ENCODE peak calls at places on chromosomes 5 and 9, in ten cellular contexts. N is NCI-H1930; J is AG10803; K is HEK293T; W is adrenal gland; T is stimulated activated CD8-positive, alpha-beta memory T cell treated with anti-CD3 and anti-CD28 coated beads, Interleukin-4, amount 100 ng/mL, for 48 hours; G is CD8-positive, alpha-beta memory T cell; O is effector memory CD4-positive, alpha-beta T cell; I is NCI-H146; E is uterus. R is an unnamed sample.

GRCh38 chr9:70036641-70037040 is 7.0 kb upstream of the MAMDC2 start:
- DNase-seq in N (no peak), J (no peak), K (no peak), W (peak), T (no peak), G (no peak), O (no peak), I (no peak), E (no peak), R (no peak)

GRCh38 chr5:170266570-170267379 is 30.8 kb downstream of the LCP2 start:
- DNase-seq in N (no peak), J (no peak), K (no peak), W (no peak), T (no peak), G (peak), O (peak), I (no peak), E (no peak), R (no peak)

GRCh38 chr5:124418390-124418789 is 328.0 kb downstream of the ZNF608 start:
- DNase-seq in N (no peak), J (no peak), K (no peak), W (no peak), T (no peak), G (no peak), O (no peak), I (no peak), E (no peak), R (no peak)

GRCh38 chr5:57455511-57455910 is 27.1 kb downstream of the ACTBL2 start:
- DNase-seq in N (no peak), J (no peak), K (no peak), W (no peak), T (no peak), G (no peak), O (no peak), I (no peak), E (no peak), R (no peak)

GRCh38 chr5:144183254-144183889 is 12.7 kb downstream of the KCTD16 start:
- DNase-seq in N (no peak), J (peak), K (peak), W (no peak), T (no peak), G (peak), O (no peak), I (peak), E (no peak), R (peak)

GRCh38 chr5:169576181-169576598 is 7.4 kb upstream of the SPDL1 start:
- DNase-seq in N (no peak), J (peak), K (no peak), W (no peak), T (no peak), G (no peak), O (no peak), I (no peak), E (peak), R (no peak)

GRCh38 chr5:58893551-58893950 is 310.7 kb downstream of the RAB3C start:
- DNase-seq in N (no peak), J (no peak), K (no peak), W (no peak), T (no peak), G (no peak), O (no peak), I (no peak), E (no peak), R (no peak)

GRCh38 chr5:116876240-116876840 is 301.7 kb upstream of the SEMA6A start:
- DNase-seq in N (no peak), J (no peak), K (no peak), W (no peak), T (no peak), G (no peak), O (no peak), I (no peak), E (no peak), R (no peak)

GRCh38 chr5:118863345-118863744 is 125.0 kb downstream of the DTWD2 start:
- DNase-seq in N (no peak), J (no peak), K (no peak), W (no peak), T (no peak), G (no peak), O (no peak), I (no peak), E (no peak), R (no peak)

GRCh38 chr5:57450991-57451876 is 31.4 kb downstream of the ACTBL2 start:
- DNase-seq in N (no peak), J (peak), K (no peak), W (no peak), T (no peak), G (no peak), O (no peak), I (no peak), E (no peak), R (no peak)

GRCh38 chr5:151094054-151094858 is 13.4 kb upstream of the TNIP1 start:
- DNase-seq in N (no peak), J (no peak), K (no peak), W (no peak), T (peak), G (no peak), O (peak), I (no peak), E (no peak), R (peak)

GRCh38 chr9:121372563-121373400 is 2.7 kb upstream of the STOM start:
- DNase-seq in N (no peak), J (no peak), K (no peak), W (no peak), T (no peak), G (no peak), O (no peak), I (no peak), E (peak), R (no peak)

GRCh38 chr5:89703799-89704198 is 705.8 kb downstream of the CETN3 start:
- DNase-seq in N (no peak), J (peak), K (no peak), W (no peak), T (no peak), G (no peak), O (no peak), I (no peak), E (no peak), R (no peak)

GRCh38 chr9:114185570-114185969 is 30.2 kb downstream of the COL27A1 start:
- DNase-seq in N (no peak), J (no peak), K (no peak), W (no peak), T (no peak), G (no peak), O (no peak), I (peak), E (no peak), R (no peak)

GRCh38 chr5:115414406-115415142 is 118.1 kb upstream of the CCDC112 start:
- DNase-seq in N (no peak), J (peak), K (no peak), W (peak), T (no peak), G (no peak), O (no peak), I (no peak), E (peak), R (no peak)

GRCh38 chr5:43305948-43306563 is 7.2 kb downstream of the HMGCS1 start:
- DNase-seq in N (peak), J (peak), K (peak), W (no peak), T (no peak), G (peak), O (no peak), I (peak), E (no peak), R (peak)

GRCh38 chr5:173312821-173313220 is 15.4 kb downstream of the STC2 start:
- DNase-seq in N (no peak), J (no peak), K (no peak), W (no peak), T (no peak), G (no peak), O (no peak), I (no peak), E (no peak), R (no peak)

GRCh38 chr9:4590430-4591122 is 71.5 kb upstream of the PLPP6 start:
- DNase-seq in N (no peak), J (peak), K (no peak), W (no peak), T (no peak), G (no peak), O (no peak), I (no peak), E (peak), R (no peak)

GRCh38 chr5:169142264-169142970 is 158.5 kb downstream of the SLIT3 start:
- DNase-seq in N (no peak), J (peak), K (no peak), W (peak), T (no peak), G (no peak), O (no peak), I (no peak), E (peak), R (no peak)

GRCh38 chr5:99702565-99702964 is 773.8 kb upstream of the CHD1 start:
- DNase-seq in N (no peak), J (no peak), K (no peak), W (no peak), T (no peak), G (no peak), O (no peak), I (no peak), E (no peak), R (no peak)

GRCh38 chr9:92727716-92728700 is 36.6 kb downstream of the BICD2 start:
- DNase-seq in N (no peak), J (no peak), K (no peak), W (no peak), T (peak), G (no peak), O (no peak), I (no peak), E (no peak), R (no peak)

GRCh38 chr5:25744908-25745307 is 1100.1 kb upstream of the CDH10 start:
- DNase-seq in N (no peak), J (no peak), K (no peak), W (no peak), T (no peak), G (no peak), O (no peak), I (no peak), E (no peak), R (no peak)

GRCh38 chr9:35380619-35381018 is 109.3 kb upstream of the RUSC2 start:
- DNase-seq in N (no peak), J (no peak), K (no peak), W (no peak), T (no peak), G (no peak), O (no peak), I (no peak), E (no peak), R (no peak)

GRCh38 chr9:123562844-123563346 is 206.9 kb downstream of the CRB2 start:
- DNase-seq in N (no peak), J (peak), K (no peak), W (no peak), T (peak), G (no peak), O (no peak), I (no peak), E (peak), R (no peak)